ENCODE peak calls at places on chromosomes 4 and X, in five cellular contexts. One of them, this sample, is unnamed.

GRCh38 chr4:97656034-97656720 is 487.1 kb downstream of the STPG2 start:
- DNase-seq in HT1080: peak
- DNase-seq in substantia nigra: no peak
- DNase-seq in DMS153: no peak
- DNase-seq in T47D: no peak
- DNase-seq in this sample: peak

GRCh38 chr4:26267087-26267486 is 53.7 kb upstream of the RBPJ start:
- DNase-seq in HT1080: no peak
- DNase-seq in substantia nigra: no peak
- DNase-seq in DMS153: no peak
- DNase-seq in T47D: no peak
- DNase-seq in this sample: no peak

GRCh38 chr4:53019485-53020382 is 157.6 kb downstream of the RASL11B start:
- DNase-seq in HT1080: peak
- DNase-seq in substantia nigra: no peak
- DNase-seq in DMS153: no peak
- DNase-seq in T47D: no peak
- DNase-seq in this sample: peak

GRCh38 chrX:69080912-69081465 is 84.3 kb downstream of the PJA1 start:
- DNase-seq in HT1080: no peak
- DNase-seq in substantia nigra: no peak
- DNase-seq in DMS153: no peak
- DNase-seq in T47D: no peak
- DNase-seq in this sample: no peak

GRCh38 chrX:1903380-1903935 is 288.6 kb downstream of the ASMT start:
- DNase-seq in HT1080: peak
- DNase-seq in substantia nigra: no peak
- DNase-seq in DMS153: no peak
- DNase-seq in T47D: no peak
- DNase-seq in this sample: peak

GRCh38 chr4:143667461-143667860 is 33.0 kb downstream of the FREM3 start:
- DNase-seq in HT1080: peak
- DNase-seq in substantia nigra: no peak
- DNase-seq in DMS153: no peak
- DNase-seq in T47D: no peak
- DNase-seq in this sample: peak

GRCh38 chrX:2901367-2902036 is 27.6 kb downstream of the ARSD start:
- DNase-seq in HT1080: no peak
- DNase-seq in substantia nigra: no peak
- DNase-seq in DMS153: no peak
- DNase-seq in T47D: no peak
- DNase-seq in this sample: no peak

GRCh38 chrX:127030011-127030738 is 210.6 kb downstream of the PRR32 start:
- DNase-seq in HT1080: no peak
- DNase-seq in substantia nigra: no peak
- DNase-seq in DMS153: no peak
- DNase-seq in T47D: no peak
- DNase-seq in this sample: no peak

GRCh38 chrX:16989750-16990149 is 43.3 kb downstream of the REPS2 start:
- DNase-seq in HT1080: no peak
- DNase-seq in substantia nigra: no peak
- DNase-seq in DMS153: no peak
- DNase-seq in T47D: no peak
- DNase-seq in this sample: no peak

GRCh38 chr4:23915459-23916132 is 25.7 kb upstream of the PPARGC1A start:
- DNase-seq in HT1080: no peak
- DNase-seq in substantia nigra: no peak
- DNase-seq in DMS153: no peak
- DNase-seq in T47D: no peak
- DNase-seq in this sample: no peak

GRCh38 chr4:128715616-128716015 is 93.9 kb upstream of the JADE1 start:
- DNase-seq in HT1080: no peak
- DNase-seq in substantia nigra: no peak
- DNase-seq in DMS153: no peak
- DNase-seq in T47D: no peak
- DNase-seq in this sample: peak

GRCh38 chr4:602559-602942 is 22.8 kb upstream of the PDE6B start:
- DNase-seq in HT1080: no peak
- DNase-seq in substantia nigra: peak
- DNase-seq in DMS153: peak
- DNase-seq in T47D: peak
- DNase-seq in this sample: no peak

GRCh38 chr4:184415071-184415470 is 59.3 kb downstream of the IRF2 start:
- DNase-seq in HT1080: no peak
- DNase-seq in substantia nigra: no peak
- DNase-seq in DMS153: no peak
- DNase-seq in T47D: no peak
- DNase-seq in this sample: no peak

GRCh38 chr4:4647041-4647440 is 105.2 kb upstream of the STX18 start:
- DNase-seq in HT1080: peak
- DNase-seq in substantia nigra: no peak
- DNase-seq in DMS153: no peak
- DNase-seq in T47D: no peak
- DNase-seq in this sample: no peak

GRCh38 chr4:121140712-121141111 is 23.4 kb downstream of the TNIP3 start:
- DNase-seq in HT1080: peak
- DNase-seq in substantia nigra: no peak
- DNase-seq in DMS153: no peak
- DNase-seq in T47D: no peak
- DNase-seq in this sample: peak

GRCh38 chrX:16885628-16886027 is 15.5 kb upstream of the RBBP7 start:
- DNase-seq in HT1080: no peak
- DNase-seq in substantia nigra: no peak
- DNase-seq in DMS153: no peak
- DNase-seq in T47D: no peak
- DNase-seq in this sample: no peak

GRCh38 chrX:16544969-16545368 is 105.0 kb upstream of the S100G start:
- DNase-seq in HT1080: no peak
- DNase-seq in substantia nigra: no peak
- DNase-seq in DMS153: no peak
- DNase-seq in T47D: no peak
- DNase-seq in this sample: no peak

GRCh38 chr4:7629855-7630254 is 195.1 kb upstream of the PSAPL1 start:
- DNase-seq in HT1080: no peak
- DNase-seq in substantia nigra: no peak
- DNase-seq in DMS153: no peak
- DNase-seq in T47D: no peak
- DNase-seq in this sample: no peak

GRCh38 chr4:85210353-85210752 is 243.9 kb upstream of the WDFY3 start:
- DNase-seq in HT1080: peak
- DNase-seq in substantia nigra: no peak
- DNase-seq in DMS153: no peak
- DNase-seq in T47D: no peak
- DNase-seq in this sample: no peak

GRCh38 chr4:38654273-38654672 is 9.7 kb upstream of the KLF3 start:
- DNase-seq in HT1080: no peak
- DNase-seq in substantia nigra: no peak
- DNase-seq in DMS153: no peak
- DNase-seq in T47D: no peak
- DNase-seq in this sample: no peak

GRCh38 chrX:123219916-123220315 is 35.8 kb downstream of the GRIA3 start:
- DNase-seq in HT1080: peak
- DNase-seq in substantia nigra: no peak
- DNase-seq in DMS153: peak
- DNase-seq in T47D: no peak
- DNase-seq in this sample: peak

GRCh38 chr4:56575820-56576429 is 70.3 kb downstream of the ARL9 start:
- DNase-seq in HT1080: peak
- DNase-seq in substantia nigra: no peak
- DNase-seq in DMS153: no peak
- DNase-seq in T47D: no peak
- DNase-seq in this sample: peak

GRCh38 chr4:56426273-56426672 is 9.1 kb downstream of the PPAT start:
- DNase-seq in HT1080: no peak
- DNase-seq in substantia nigra: no peak
- DNase-seq in DMS153: no peak
- DNase-seq in T47D: no peak
- DNase-seq in this sample: no peak

GRCh38 chr4:86685401-86685800 is 91.3 kb downstream of the PTPN13 start:
- DNase-seq in HT1080: no peak
- DNase-seq in substantia nigra: no peak
- DNase-seq in DMS153: peak
- DNase-seq in T47D: no peak
- DNase-seq in this sample: peak

GRCh38 chr4:184165291-184165690 is 52.4 kb downstream of the ENPP6 start:
- DNase-seq in HT1080: no peak
- DNase-seq in substantia nigra: no peak
- DNase-seq in DMS153: no peak
- DNase-seq in T47D: no peak
- DNase-seq in this sample: no peak

GRCh38 chrX:27815209-27815608 is 7.4 kb downstream of the MAGEB10 start:
- DNase-seq in HT1080: peak
- DNase-seq in substantia nigra: no peak
- DNase-seq in DMS153: no peak
- DNase-seq in T47D: no peak
- DNase-seq in this sample: peak

GRCh38 chr4:51895816-51896408 is 53.0 kb downstream of the DCUN1D4 start:
- DNase-seq in HT1080: peak
- DNase-seq in substantia nigra: peak
- DNase-seq in DMS153: peak
- DNase-seq in T47D: peak
- DNase-seq in this sample: peak

GRCh38 chr4:104507112-104507511 is 12.4 kb upstream of the CXXC4 start:
- DNase-seq in HT1080: no peak
- DNase-seq in substantia nigra: no peak
- DNase-seq in DMS153: no peak
- DNase-seq in T47D: no peak
- DNase-seq in this sample: no peak

GRCh38 chr4:150078996-150079581 is 844 bp downstream of the DCLK2 start:
- DNase-seq in HT1080: peak
- DNase-seq in substantia nigra: no peak
- DNase-seq in DMS153: peak
- DNase-seq in T47D: peak
- DNase-seq in this sample: peak

GRCh38 chr4:183426507-183426906 is 17.9 kb upstream of the CDKN2AIP start:
- DNase-seq in HT1080: no peak
- DNase-seq in substantia nigra: no peak
- DNase-seq in DMS153: no peak
- DNase-seq in T47D: no peak
- DNase-seq in this sample: no peak

GRCh38 chr4:9765091-9765490 is 16.3 kb upstream of the DRD5 start:
- DNase-seq in HT1080: no peak
- DNase-seq in substantia nigra: no peak
- DNase-seq in DMS153: no peak
- DNase-seq in T47D: no peak
- DNase-seq in this sample: peak

GRCh38 chr4:86893136-86893535 is 914 bp upstream of the C4orf36 start:
- DNase-seq in HT1080: no peak
- DNase-seq in substantia nigra: no peak
- DNase-seq in DMS153: no peak
- DNase-seq in T47D: no peak
- DNase-seq in this sample: no peak

GRCh38 chr4:80812145-80812544 is 218.4 kb upstream of the BMP3 start:
- DNase-seq in HT1080: no peak
- DNase-seq in substantia nigra: no peak
- DNase-seq in DMS153: no peak
- DNase-seq in T47D: no peak
- DNase-seq in this sample: no peak

GRCh38 chr4:71163317-71163716 is 169.9 kb downstream of the DCK start:
- DNase-seq in HT1080: no peak
- DNase-seq in substantia nigra: no peak
- DNase-seq in DMS153: no peak
- DNase-seq in T47D: no peak
- DNase-seq in this sample: peak

GRCh38 chr4:126916626-126917140 is 716.1 kb upstream of the INTU start:
- DNase-seq in HT1080: peak
- DNase-seq in substantia nigra: no peak
- DNase-seq in DMS153: no peak
- DNase-seq in T47D: no peak
- DNase-seq in this sample: peak

GRCh38 chr4:120991885-120992284 is 69.4 kb upstream of the PRDM5 start:
- DNase-seq in HT1080: no peak
- DNase-seq in substantia nigra: no peak
- DNase-seq in DMS153: no peak
- DNase-seq in T47D: no peak
- DNase-seq in this sample: no peak

GRCh38 chr4:180557348-180557747 is 1685.9 kb upstream of the TENM3 start:
- DNase-seq in HT1080: no peak
- DNase-seq in substantia nigra: no peak
- DNase-seq in DMS153: no peak
- DNase-seq in T47D: no peak
- DNase-seq in this sample: no peak

GRCh38 chrX:55488559-55489314 is 911 bp downstream of the USP51 start:
- DNase-seq in HT1080: peak
- DNase-seq in substantia nigra: peak
- DNase-seq in DMS153: no peak
- DNase-seq in T47D: peak
- DNase-seq in this sample: peak